ENCODE peak calls at places on chromosomes 11 and 22, in seven cellular contexts. R is GM12865, I is lower lobe of right lung, P is foreskin fibroblast, F is body of pancreas, L is IMR-90, Z is fibroblast of mammary gland. Q is an unnamed sample.

GRCh38 chr11:45093761-45094455 is 52.5 kb upstream of the PRDM11 start:
- DNase-seq in R (no peak), I (no peak), P (no peak), F (no peak), L (no peak), Z (no peak), Q (no peak)

GRCh38 chr22:37749831-37750595 is 53.2 kb downstream of the TRIOBP start:
- DNase-seq in R (no peak), I (no peak), P (peak; percentile 90), F (peak; percentile 52), L (peak; percentile 78), Z (peak; percentile 87), Q (no peak)

GRCh38 chr11:108508653-108509593 is 10.7 kb upstream of the POGLUT3 start:
- DNase-seq in R (no peak), I (no peak), P (no peak), F (no peak), L (no peak), Z (no peak), Q (no peak)

GRCh38 chr11:31240340-31240904 is 129.1 kb downstream of the DCDC1 start:
- DNase-seq in R (peak; percentile 47), I (no peak), P (no peak), F (peak; percentile 17), L (peak; percentile 33), Z (peak; percentile 59), Q (no peak)

GRCh38 chr11:107496011-107496410 is 38.4 kb upstream of the CWF19L2 start:
- DNase-seq in R (no peak), I (no peak), P (peak; percentile 53), F (no peak), L (peak; percentile 61), Z (peak; percentile 63), Q (no peak)

GRCh38 chr22:39317756-39318506 is 1.5 kb downstream of the RPL3 start:
- DNase-seq in R (no peak), I (no peak), P (peak; percentile 41), F (no peak), L (peak; percentile 61), Z (peak; percentile 64), Q (no peak)

GRCh38 chr11:76805206-76805913 is 22.2 kb downstream of the TSKU start:
- DNase-seq in R (no peak), I (no peak), P (no peak), F (no peak), L (peak; percentile 60), Z (peak; percentile 49), Q (peak; percentile 34)

GRCh38 chr11:73367482-73368024 is 8.6 kb upstream of the RELT start:
- DNase-seq in R (no peak), I (no peak), P (no peak), F (no peak), L (no peak), Z (no peak), Q (no peak)

GRCh38 chr11:504053-504993 is 2.7 kb downstream of the RNH1 start:
- DNase-seq in R (peak; percentile 58), I (peak; percentile 72), P (peak; percentile 52), F (no peak), L (no peak), Z (peak; percentile 74), Q (peak; percentile 72)

GRCh38 chr11:113778111-113778910 is 1.3 kb upstream of the CLDN25 start:
- DNase-seq in R (no peak), I (no peak), P (peak; percentile 39), F (peak; percentile 78), L (peak; percentile 38), Z (peak; percentile 12), Q (no peak)

GRCh38 chr11:15920856-15921629 is 435.3 kb downstream of the SOX6 start:
- DNase-seq in R (no peak), I (no peak), P (no peak), F (no peak), L (peak; percentile 8), Z (no peak), Q (no peak)

GRCh38 chr22:22745225-22746060 is 101.0 kb downstream of the GGTLC2 start:
- DNase-seq in R (peak; percentile 57), I (no peak), P (no peak), F (peak; percentile 50), L (peak; percentile 19), Z (peak; percentile 46), Q (peak; percentile 58)

GRCh38 chr11:79086056-79086455 is 354.8 kb downstream of the TENM4 start:
- DNase-seq in R (no peak), I (no peak), P (no peak), F (no peak), L (no peak), Z (no peak), Q (no peak)

GRCh38 chr11:65434057-65434666 is 11.6 kb downstream of the NEAT1 start:
- DNase-seq in R (no peak), I (no peak), P (no peak), F (no peak), L (peak; percentile 34), Z (peak; percentile 47), Q (no peak)

GRCh38 chr11:69462106-69463045 is 19.1 kb upstream of the LINC01488 start:
- DNase-seq in R (no peak), I (peak; percentile 28), P (no peak), F (no peak), L (no peak), Z (peak; percentile 17), Q (no peak)

GRCh38 chr11:70135142-70136132 is 57.3 kb downstream of the ANO1 start:
- DNase-seq in R (no peak), I (no peak), P (no peak), F (no peak), L (peak; percentile 24), Z (no peak), Q (no peak)

GRCh38 chr22:41245917-41246499 is 5.3 kb upstream of the CHADL start:
- DNase-seq in R (no peak), I (no peak), P (no peak), F (no peak), L (no peak), Z (no peak), Q (no peak)

GRCh38 chr22:23395476-23396361 is 184.4 kb downstream of the IGLL1 start:
- DNase-seq in R (no peak), I (peak; percentile 34), P (no peak), F (no peak), L (no peak), Z (no peak), Q (peak; percentile 31)

GRCh38 chr22:40635008-40635939 is 1.2 kb downstream of the MRTFA start:
- DNase-seq in R (no peak), I (no peak), P (no peak), F (no peak), L (peak; percentile 60), Z (no peak), Q (no peak)

GRCh38 chr11:94469416-94469815 is 24.2 kb downstream of the MRE11 start:
- DNase-seq in R (peak; percentile 60), I (no peak), P (no peak), F (no peak), L (peak; percentile 10), Z (no peak), Q (peak; percentile 37)

GRCh38 chr11:587978-588380 is 11.7 kb downstream of the PHRF1 start:
- DNase-seq in R (no peak), I (peak; percentile 77), P (peak; percentile 67), F (no peak), L (peak; percentile 58), Z (peak; percentile 83), Q (no peak)

GRCh38 chr11:111429066-111429506 is 50.0 kb upstream of the POU2AF1 start:
- DNase-seq in R (peak; percentile 88), I (no peak), P (peak; percentile 39), F (peak; percentile 64), L (peak; percentile 37), Z (peak; percentile 81), Q (peak; percentile 61)

GRCh38 chr22:29353860-29354259 is 34.5 kb downstream of the AP1B1 start:
- DNase-seq in R (no peak), I (peak; percentile 12), P (no peak), F (no peak), L (no peak), Z (no peak), Q (no peak)

DNA sequence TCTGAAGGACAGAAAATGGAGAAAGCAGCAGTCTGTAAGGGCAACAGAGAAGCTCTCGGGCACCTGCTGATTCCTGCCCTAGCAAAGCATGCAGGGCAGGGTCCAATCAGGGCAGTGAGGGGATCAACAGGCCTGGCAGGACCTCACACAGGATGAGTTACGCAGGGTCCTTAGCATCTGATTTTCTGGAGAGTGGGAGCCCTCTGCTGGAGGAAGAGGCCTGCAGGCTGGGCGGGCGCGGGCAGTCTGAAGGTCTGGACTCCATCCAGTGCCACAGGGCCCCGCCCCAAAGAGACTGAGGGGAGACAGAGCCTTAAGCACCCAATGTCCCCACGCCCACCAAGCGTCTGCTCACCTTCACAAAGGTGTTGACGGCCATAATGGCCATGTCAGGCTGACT is 28.9 kb downstream of the AP1B1 start:
- DNase-seq in R (no peak), I (no peak), P (peak; percentile 42), F (peak; percentile 55), L (peak; percentile 53), Z (peak; percentile 55), Q (no peak)
- TF ChIP-seq CTCF in R (no peak), I (peak; percentile 63), P (peak; percentile 83), F (peak; percentile 53), L (peak; percentile 62), Z (peak; percentile 57), Q (no peak)

DNA sequence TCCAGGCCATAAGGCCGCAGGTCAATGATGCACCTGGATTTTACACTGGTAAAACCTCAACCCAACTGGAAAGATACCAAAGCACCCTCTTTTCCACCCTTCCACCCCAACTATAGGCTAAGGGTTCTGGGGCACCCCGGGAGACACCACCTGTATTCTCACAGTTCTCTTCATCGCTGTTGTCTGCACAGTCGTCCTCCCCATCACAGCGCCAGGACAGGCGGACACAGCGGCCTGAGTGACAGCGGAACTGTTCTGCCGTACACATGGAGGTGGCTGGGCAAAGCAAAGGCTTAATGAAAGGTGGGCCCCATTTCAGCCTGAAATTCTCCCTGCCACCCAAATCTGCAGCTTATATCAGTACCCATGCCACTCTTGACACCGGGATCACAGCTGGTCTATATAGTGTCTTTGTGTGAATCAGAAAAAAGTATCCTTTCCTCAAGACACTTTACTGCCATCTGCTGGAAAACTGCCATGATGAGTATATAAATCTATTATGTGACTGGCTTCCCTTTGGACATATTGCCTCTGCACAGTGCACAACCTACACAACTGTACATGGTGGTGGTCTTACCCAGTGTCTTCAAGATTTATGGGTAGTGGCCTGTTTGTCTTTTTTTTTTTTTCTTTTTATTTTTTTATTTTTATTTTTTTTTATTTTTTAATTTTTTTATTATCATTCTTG is 21.5 kb downstream of the LRP4 start:
- DNase-seq in R (peak; percentile 54), I (no peak), P (peak; percentile 34), F (no peak), L (peak; percentile 37), Z (peak; percentile 49), Q (peak; percentile 65)
- TF ChIP-seq CTCF in R (peak; percentile 36), I (no peak), P (peak; percentile 27), F (no peak), L (peak; percentile 27), Z (peak; percentile 18), Q (peak; percentile 16)

GRCh38 chr11:124793466-124794278 is 6.5 kb downstream of the MSANTD2 start:
- DNase-seq in R (peak; percentile 76), I (no peak), P (peak; percentile 35), F (peak; percentile 32), L (peak; percentile 40), Z (peak; percentile 62), Q (peak; percentile 43)
- TF ChIP-seq CTCF in R (peak; percentile 69), I (peak; percentile 71), P (peak; percentile 74), F (peak; percentile 63), L (peak; percentile 65), Z (peak; percentile 77), Q (peak; percentile 47)

DNA sequence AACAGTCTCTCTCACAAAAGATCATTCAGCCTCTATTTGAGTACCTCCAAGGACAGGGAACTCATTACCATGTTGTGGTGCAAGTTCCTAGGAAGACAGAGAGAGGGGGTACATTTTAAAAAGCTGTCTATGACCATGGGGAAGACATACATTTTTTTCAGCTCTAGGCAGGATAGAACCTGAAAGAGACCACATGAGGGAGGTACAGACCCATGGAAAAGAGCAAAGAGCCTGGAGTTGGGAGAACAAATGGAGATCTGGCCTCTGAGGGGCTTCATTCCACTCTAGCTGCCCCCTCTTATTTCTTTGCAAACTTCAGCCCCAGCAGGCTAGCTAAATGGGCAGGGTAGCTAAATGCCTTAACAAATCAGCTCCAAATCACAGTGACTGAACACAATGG is 36.3 kb downstream of the KCNC1 start:
- DNase-seq in R (no peak), I (no peak), P (no peak), F (no peak), L (peak; percentile 27), Z (peak; percentile 27), Q (no peak)
- TF ChIP-seq CTCF in R (no peak), I (no peak), P (peak; percentile 16), F (no peak), L (peak; percentile 46), Z (peak; percentile 38), Q (no peak)